ENCODE peak calls at places on chromosomes 6 and 20, in seven cellular contexts. S is ovary, T is GM04503, P is omental fat pad, B is AG09309, R is heart right ventricle, G is cardiac fibroblast. Q is an unnamed sample.

GRCh38 chr6:37131104-37131959 is 38.6 kb upstream of the PIM1 start:
- DNase-seq in S (no peak), T (no peak), P (no peak), R (peak; percentile 82), G (peak; percentile 41), B (no peak), Q (no peak)

GRCh38 chr6:7088076-7088742 is 19.6 kb upstream of the RREB1 start:
- DNase-seq in T (no peak), G (no peak), B (no peak), P (no peak), R (no peak), S (no peak), Q (no peak)

GRCh38 chr6:30194797-30195690 is 18.2 kb downstream of the TRIM26 start:
- DNase-seq in P (no peak), S (no peak), T (no peak), B (no peak), G (no peak), R (no peak), Q (peak; percentile 16)

GRCh38 chr6:136989591-136990578 is 54.9 kb downstream of the IL20RA start:
- DNase-seq in T (no peak), B (no peak), R (peak; percentile 38), S (peak; percentile 38), P (no peak), G (peak; percentile 5), Q (no peak)

GRCh38 chr6:88814909-88815308 is 148.5 kb downstream of the RNGTT start:
- DNase-seq in P (no peak), G (no peak), S (no peak), B (no peak), T (no peak), R (no peak), Q (no peak)

GRCh38 chr6:168081858-168082546 is 3.0 kb upstream of the FRMD1 start:
- DNase-seq in P (no peak), G (no peak), T (no peak), B (no peak), R (no peak), S (no peak), Q (no peak)

GRCh38 chr6:122995930-122996796 is at the start of gene CLVS2:
- DNase-seq in R (no peak), G (peak; percentile 35), P (no peak), B (no peak), S (no peak), T (no peak), Q (no peak)

GRCh38 chr6:148367418-148368024 is 24.9 kb downstream of the SASH1 start:
- DNase-seq in P (no peak), B (no peak), T (no peak), G (peak; percentile 96), R (peak; percentile 85), S (peak; percentile 40), Q (no peak)

GRCh38 chr6:116444092-116444491 is 17.1 kb upstream of the CALHM6 start:
- DNase-seq in R (no peak), T (no peak), P (no peak), S (no peak), G (peak; percentile 62), B (no peak), Q (no peak)

GRCh38 chr6:142627474-142627873 is 317.5 kb downstream of the HIVEP2 start:
- DNase-seq in B (no peak), P (no peak), R (no peak), S (no peak), T (no peak), G (no peak), Q (no peak)

GRCh38 chr20:6802227-6802626 is 34.7 kb downstream of the BMP2 start:
- DNase-seq in B (no peak), R (no peak), G (no peak), S (no peak), P (no peak), T (no peak), Q (no peak)

GRCh38 chr20:58718121-58718563 is 25.5 kb downstream of the NPEPL1 start:
- DNase-seq in B (no peak), G (no peak), R (no peak), P (no peak), S (peak; percentile 30), T (no peak), Q (no peak)

GRCh38 chr6:107757910-107758309 is 66.2 kb downstream of the SCML4 start:
- DNase-seq in R (no peak), T (no peak), S (no peak), P (no peak), B (no peak), G (no peak), Q (no peak)

GRCh38 chr6:166515072-166515810 is 71.2 kb downstream of the RAMACL start:
- DNase-seq in B (peak; percentile 59), G (peak; percentile 73), P (no peak), R (no peak), T (peak; percentile 46), S (no peak), Q (no peak)

GRCh38 chr20:58714923-58715708 is 22.5 kb downstream of the NPEPL1 start:
- DNase-seq in P (no peak), R (no peak), S (peak; percentile 33), B (no peak), T (no peak), G (no peak), Q (no peak)

GRCh38 chr20:36377348-36378326 is 71.5 kb downstream of the DLGAP4 start:
- DNase-seq in S (no peak), B (no peak), T (no peak), R (no peak), G (no peak), P (no peak), Q (no peak)